ENCODE peak calls at places on chromosome 21, in six cellular contexts. G, V, P, Z, N and O are unnamed samples.

GRCh38 chr21:42305707-42306147 is 9.5 kb downstream of the TFF3 start:
- DNase-seq in N (no peak), Z (no peak), G (no peak), V (no peak), P (no peak), O (no peak)

GRCh38 chr21:39353295-39353694 is 4.4 kb upstream of the HMGN1 start:
- DNase-seq in P (no peak), Z (no peak), N (no peak), G (no peak), V (no peak), O (peak; percentile 73)

GRCh38 chr21:39217356-39218081 is 34.3 kb upstream of the PSMG1 start:
- DNase-seq in G (no peak), V (no peak), Z (no peak), N (no peak), P (no peak), O (no peak)

GRCh38 chr21:17387030-17387617 is 125.7 kb upstream of the CXADR start:
- DNase-seq in G (peak; percentile 51), V (peak; percentile 62), P (peak; percentile 75), Z (peak; percentile 43), N (peak; percentile 1), O (peak; percentile 59)

GRCh38 chr21:14755086-14755485 is 209.0 kb upstream of the SAMSN1 start:
- DNase-seq in N (no peak), V (no peak), G (no peak), Z (no peak), P (no peak), O (no peak)

GRCh38 chr21:40512590-40512989 is 334.4 kb downstream of the DSCAM start:
- DNase-seq in V (peak; percentile 28), P (no peak), Z (peak; percentile 51), G (no peak), N (no peak), O (no peak)

GRCh38 chr21:35045539-35046222 is 3.4 kb downstream of the RUNX1 start:
- DNase-seq in V (no peak), G (no peak), P (no peak), Z (no peak), N (no peak), O (no peak)

GRCh38 chr21:29526545-29526944 is 227.8 kb downstream of the BACH1 start:
- DNase-seq in Z (no peak), V (no peak), P (no peak), G (no peak), N (no peak), O (no peak)

GRCh38 chr21:42384999-42385398 is 10.9 kb downstream of the TMPRSS3 start:
- DNase-seq in P (no peak), V (no peak), Z (no peak), G (no peak), N (no peak), O (no peak)

GRCh38 chr21:29221259-29221744 is 77.4 kb upstream of the BACH1 start:
- DNase-seq in V (no peak), G (no peak), N (no peak), Z (no peak), P (no peak), O (peak; percentile 98)

GRCh38 chr21:21860888-21861287 is 862.7 kb downstream of the NCAM2 start:
- DNase-seq in P (no peak), G (no peak), V (no peak), N (no peak), Z (no peak), O (peak; percentile 40)

GRCh38 chr21:41957991-41958766 is 4.4 kb upstream of the C2CD2 start:
- DNase-seq in G (peak; percentile 65), N (no peak), P (peak; percentile 80), V (no peak), Z (peak; percentile 67), O (peak; percentile 98)

GRCh38 chr21:23578027-23578426 is 2029.3 kb downstream of the MRPL39 start:
- DNase-seq in N (no peak), V (no peak), Z (no peak), G (no peak), P (no peak), O (no peak)

GRCh38 chr21:25963186-25963585 is 207.4 kb downstream of the APP start:
- DNase-seq in G (peak; percentile 15), P (no peak), V (no peak), Z (no peak), N (no peak), O (peak; percentile 34)

GRCh38 chr21:15848632-15849031 is 118.8 kb downstream of the USP25 start:
- DNase-seq in V (no peak), P (no peak), Z (no peak), N (no peak), G (peak; percentile 17), O (peak; percentile 76)

GRCh38 chr21:34511154-34511553 is 856 bp downstream of the KCNE1 start:
- DNase-seq in Z (no peak), P (no peak), G (no peak), N (no peak), V (no peak), O (no peak)

GRCh38 chr21:17053321-17053720 is 459.5 kb upstream of the CXADR start:
- DNase-seq in Z (no peak), V (no peak), N (no peak), P (no peak), G (no peak), O (no peak)

GRCh38 chr21:15204140-15204774 is 139.5 kb upstream of the NRIP1 start:
- DNase-seq in V (peak; percentile 38), P (no peak), Z (no peak), N (no peak), G (no peak), O (no peak)

GRCh38 chr21:17402885-17403477 is 109.9 kb upstream of the CXADR start:
- DNase-seq in N (no peak), P (no peak), V (no peak), G (no peak), Z (no peak), O (peak; percentile 4)

GRCh38 chr21:42614391-42614790 is 39.0 kb upstream of the PDE9A start:
- DNase-seq in P (no peak), V (no peak), G (no peak), Z (no peak), N (no peak), O (no peak)

GRCh38 chr21:43835061-43835460 is 30.0 kb upstream of the AGPAT3 start:
- DNase-seq in P (no peak), Z (no peak), V (no peak), N (no peak), G (no peak), O (no peak)

GRCh38 chr21:43645414-43645891 is 13.8 kb downstream of the HSF2BP start:
- DNase-seq in V (peak; percentile 56), P (peak; percentile 58), G (peak; percentile 90), N (no peak), Z (no peak), O (peak; percentile 82)

GRCh38 chr21:23955130-23955873 is 1652.0 kb downstream of the MRPL39 start:
- DNase-seq in V (no peak), P (no peak), Z (no peak), N (no peak), G (no peak), O (no peak)

GRCh38 chr21:45582128-45582527 is 39.9 kb upstream of the SLC19A1 start:
- DNase-seq in P (no peak), N (no peak), G (no peak), V (no peak), Z (no peak), O (no peak)
- TF ChIP-seq BHLHE40 in P (no peak), N (no peak), G (no peak), V (no peak), Z (no peak), O (no peak)

DNA sequence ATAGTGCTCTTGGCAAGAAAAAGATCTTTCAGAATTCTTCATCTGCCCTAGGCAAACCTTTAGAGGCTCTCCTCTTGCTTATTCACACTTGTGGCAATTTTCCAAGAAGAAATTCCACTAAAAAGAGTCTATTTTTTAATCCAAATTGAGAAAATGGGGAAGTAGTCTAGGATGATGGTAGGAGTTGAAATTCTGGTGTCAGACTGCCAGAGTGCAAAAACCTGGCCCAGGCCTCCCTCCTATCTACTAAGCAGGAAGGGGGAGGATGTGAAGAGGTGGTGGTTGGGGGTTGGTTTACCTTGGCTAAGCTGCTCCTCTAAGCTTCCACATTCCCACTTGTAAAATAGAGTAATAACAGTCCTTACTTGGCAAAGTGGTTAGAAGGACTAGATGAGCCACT is 120.6 kb upstream of the KCNJ15 start:
- DNase-seq in V (no peak), Z (no peak), P (no peak), G (peak; percentile 56), N (no peak), O (peak; percentile 6)
- TF ChIP-seq BHLHE40 in V (no peak), Z (no peak), P (no peak), G (no peak), N (no peak), O (no peak)

GRCh38 chr21:45699251-45699942 is 55.9 kb downstream of the PCBP3 start:
- DNase-seq in Z (no peak), P (no peak), G (no peak), N (peak; percentile 11), V (no peak), O (no peak)

GRCh38 chr21:45700461-45700860 is 56.9 kb downstream of the PCBP3 start:
- DNase-seq in N (no peak), Z (no peak), V (no peak), P (no peak), G (no peak), O (no peak)

GRCh38 chr21:45704311-45705108 is 61.0 kb downstream of the PCBP3 start:
- DNase-seq in Z (no peak), P (no peak), V (no peak), N (no peak), G (no peak), O (no peak)

GRCh38 chr21:45698493-45698947 is 55.0 kb downstream of the PCBP3 start:
- DNase-seq in Z (no peak), N (no peak), V (no peak), P (no peak), G (no peak), O (peak; percentile 96)

GRCh38 chr21:45699966-45700365 is 56.4 kb downstream of the PCBP3 start:
- DNase-seq in V (no peak), P (no peak), N (no peak), G (no peak), Z (no peak), O (no peak)
- TF ChIP-seq BHLHE40 in V (no peak), P (no peak), N (no peak), G (no peak), Z (no peak), O (no peak)

GRCh38 chr21:36203603-36203889 is 46.9 kb downstream of the DOP1B start:
- DNase-seq in V (no peak), Z (no peak), P (peak; percentile 34), N (peak; percentile 16), G (peak; percentile 45), O (peak; percentile 92)
- TF ChIP-seq BHLHE40 in V (no peak), Z (no peak), P (peak; percentile 6), N (peak; percentile 45), G (no peak), O (peak; percentile 87)

GRCh38 chr21:33069645-33069993 is 322 bp upstream of the OLIG1 start:
- DNase-seq in N (no peak), V (no peak), Z (no peak), P (no peak), G (no peak), O (no peak)
- TF ChIP-seq BHLHE40 in N (no peak), V (no peak), Z (no peak), P (no peak), G (no peak), O (no peak)

DNA sequence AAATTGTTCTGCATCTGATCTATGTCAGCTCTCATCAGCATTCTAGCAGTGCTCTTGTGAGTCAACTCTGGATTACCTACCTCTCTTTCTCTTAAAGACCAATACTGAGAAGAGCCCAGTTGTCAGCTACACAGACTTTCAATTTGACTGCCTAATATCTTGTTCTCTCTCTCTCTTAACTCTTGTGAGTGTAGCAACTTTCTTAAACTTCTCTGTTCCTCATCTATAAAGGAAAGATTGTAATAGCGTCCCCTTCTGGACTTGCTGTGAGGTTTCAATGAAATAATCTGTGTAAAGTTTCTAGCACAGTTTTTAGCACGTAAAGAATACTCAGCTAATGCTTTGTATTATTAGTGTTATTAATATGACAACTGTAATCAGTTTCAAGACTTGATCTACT is 499.3 kb upstream of the ADAMTS5 start:
- DNase-seq in P (no peak), N (no peak), G (no peak), V (no peak), Z (no peak), O (no peak)
- TF ChIP-seq BHLHE40 in P (no peak), N (no peak), G (no peak), V (no peak), Z (no peak), O (no peak)